ENCODE peak calls at places on chromosomes 6 and 20, in five cellular contexts. C is activated naive CD4-positive, alpha-beta T cell; N is neural progenitor cell; J is NB4; S is stimulated activated CD4-positive, alpha-beta T cell treated with anti-CD3 and anti-CD28 coated beads, Interleukin-15, amount 100 ng/mL, for 24 hours. T is an unnamed sample.

GRCh38 chr20:62652051-62652893 is 10.0 kb downstream of the SLCO4A1 start:
- DNase-seq in C (peak), N (peak), J (no peak), S (peak), T (peak)

GRCh38 chr20:46022411-46023147 is 6.4 kb upstream of the SLC12A5 start:
- DNase-seq in C (peak), N (peak), J (peak), S (peak), T (peak)

GRCh38 chr6:105161411-105161810 is 18.4 kb downstream of the POPDC3 start:
- DNase-seq in C (no peak), N (no peak), J (no peak), S (no peak), T (no peak)

GRCh38 chr20:47790032-47790965 is 5.0 kb upstream of the SULF2 start:
- DNase-seq in C (no peak), N (no peak), J (no peak), S (no peak), T (no peak)

GRCh38 chr20:64102647-64103354 is 4.6 kb downstream of the NPBWR2 start:
- DNase-seq in C (no peak), N (peak), J (no peak), S (no peak), T (peak)

GRCh38 chr20:48567145-48567544 is 260.7 kb downstream of the PREX1 start:
- DNase-seq in C (no peak), N (no peak), J (no peak), S (no peak), T (no peak)

GRCh38 chr6:10585232-10585887 is 64.2 kb downstream of the GCNT2 start:
- DNase-seq in C (no peak), N (peak), J (no peak), S (no peak), T (no peak)

GRCh38 chr6:148999921-149000589 is 253.2 kb downstream of the UST start:
- DNase-seq in C (no peak), N (no peak), J (peak), S (no peak), T (peak)